ENCODE peak calls at places on chromosomes 16 and 17, in nine cellular contexts. One of them, this sample, is unnamed.

GRCh38 chr16:78584991-78585390 is 485.5 kb downstream of the WWOX start:
- DNase-seq in NCI-H1694: no peak
- DNase-seq in SW480: no peak
- DNase-seq in hypothalamus: no peak
- DNase-seq in NCI-H1436 treated with DMSO at 0.1 percent for 48 hours: no peak
- DNase-seq in activated effector memory CD4-positive, alpha-beta T cell treated with Interleukin-2 at 50 U/mL for 16 hours: no peak
- DNase-seq in cardiac fibroblast: no peak
- DNase-seq in BE2C: no peak
- DNase-seq in KBM-7: no peak
- DNase-seq in this sample: no peak

GRCh38 chr17:71192039-71192555 is 928.7 kb upstream of the SOX9 start:
- DNase-seq in SW480: no peak
- DNase-seq in cardiac fibroblast: no peak
- DNase-seq in NCI-H1436 treated with DMSO at 0.1 percent for 48 hours: no peak
- DNase-seq in NCI-H1694: no peak
- DNase-seq in BE2C: no peak
- DNase-seq in activated effector memory CD4-positive, alpha-beta T cell treated with Interleukin-2 at 50 U/mL for 16 hours: no peak
- DNase-seq in hypothalamus: no peak
- DNase-seq in KBM-7: no peak
- DNase-seq in this sample: no peak

GRCh38 chr16:48014349-48015135 is 141.3 kb downstream of the ABCC12 start:
- DNase-seq in NCI-H1436 treated with DMSO at 0.1 percent for 48 hours: no peak
- DNase-seq in KBM-7: no peak
- DNase-seq in hypothalamus: no peak
- DNase-seq in activated effector memory CD4-positive, alpha-beta T cell treated with Interleukin-2 at 50 U/mL for 16 hours: no peak
- DNase-seq in cardiac fibroblast: no peak
- DNase-seq in NCI-H1694: no peak
- DNase-seq in SW480: peak
- DNase-seq in BE2C: no peak
- DNase-seq in this sample: no peak

GRCh38 chr16:62167551-62167950 is 131.3 kb upstream of the CDH8 start:
- DNase-seq in activated effector memory CD4-positive, alpha-beta T cell treated with Interleukin-2 at 50 U/mL for 16 hours: no peak
- DNase-seq in NCI-H1436 treated with DMSO at 0.1 percent for 48 hours: no peak
- DNase-seq in SW480: no peak
- DNase-seq in NCI-H1694: no peak
- DNase-seq in BE2C: no peak
- DNase-seq in KBM-7: no peak
- DNase-seq in hypothalamus: no peak
- DNase-seq in cardiac fibroblast: no peak
- DNase-seq in this sample: no peak

GRCh38 chr17:10063730-10064221 is 134.6 kb downstream of the GAS7 start:
- DNase-seq in BE2C: no peak
- DNase-seq in SW480: no peak
- DNase-seq in NCI-H1694: no peak
- DNase-seq in activated effector memory CD4-positive, alpha-beta T cell treated with Interleukin-2 at 50 U/mL for 16 hours: no peak
- DNase-seq in cardiac fibroblast: peak
- DNase-seq in NCI-H1436 treated with DMSO at 0.1 percent for 48 hours: no peak
- DNase-seq in KBM-7: peak
- DNase-seq in hypothalamus: no peak
- DNase-seq in this sample: no peak

GRCh38 chr17:17737938-17738894 is 57.0 kb downstream of the RAI1 start:
- DNase-seq in cardiac fibroblast: peak
- DNase-seq in activated effector memory CD4-positive, alpha-beta T cell treated with Interleukin-2 at 50 U/mL for 16 hours: no peak
- DNase-seq in NCI-H1436 treated with DMSO at 0.1 percent for 48 hours: no peak
- DNase-seq in NCI-H1694: no peak
- DNase-seq in BE2C: peak
- DNase-seq in SW480: no peak
- DNase-seq in KBM-7: no peak
- DNase-seq in hypothalamus: no peak
- DNase-seq in this sample: no peak

GRCh38 chr16:88924834-88925539 is 52.0 kb downstream of the CBFA2T3 start:
- DNase-seq in NCI-H1694: peak
- DNase-seq in activated effector memory CD4-positive, alpha-beta T cell treated with Interleukin-2 at 50 U/mL for 16 hours: no peak
- DNase-seq in cardiac fibroblast: peak
- DNase-seq in NCI-H1436 treated with DMSO at 0.1 percent for 48 hours: peak
- DNase-seq in SW480: peak
- DNase-seq in KBM-7: peak
- DNase-seq in BE2C: peak
- DNase-seq in hypothalamus: no peak
- DNase-seq in this sample: no peak

GRCh38 chr16:27480761-27481160 is 69.0 kb downstream of the GTF3C1 start:
- DNase-seq in NCI-H1436 treated with DMSO at 0.1 percent for 48 hours: no peak
- DNase-seq in KBM-7: no peak
- DNase-seq in activated effector memory CD4-positive, alpha-beta T cell treated with Interleukin-2 at 50 U/mL for 16 hours: no peak
- DNase-seq in BE2C: no peak
- DNase-seq in cardiac fibroblast: no peak
- DNase-seq in NCI-H1694: no peak
- DNase-seq in SW480: no peak
- DNase-seq in hypothalamus: no peak
- DNase-seq in this sample: no peak